ENCODE peak calls at places on chromosomes 5 and 9, in six cellular contexts. M is fibroblast of lung, F is cardiac fibroblast, D is activated B cell treated with CpG ODN at 0.5 μM for 24 hours, L is GM13976, Z is thyroid gland. Q is an unnamed sample.

GRCh38 chr5:125480901-125481300 is 734.5 kb upstream of the ZNF608 start:
- DNase-seq in M (no peak), F (no peak), D (no peak), L (no peak), Z (no peak), Q (no peak)

GRCh38 chr9:93071464-93071863 is 13.0 kb downstream of the SUSD3 start:
- DNase-seq in M (peak), F (peak), D (no peak), L (no peak), Z (no peak), Q (no peak)

GRCh38 chr5:83608122-83608521 is 112.5 kb downstream of the HAPLN1 start:
- DNase-seq in M (peak), F (peak), D (no peak), L (peak), Z (peak), Q (peak)

GRCh38 chr5:15446552-15446951 is 53.4 kb upstream of the FBXL7 start:
- DNase-seq in M (no peak), F (no peak), D (no peak), L (no peak), Z (no peak), Q (no peak)

GRCh38 chr5:28743362-28743761 is 1705.0 kb upstream of the CDH9 start:
- DNase-seq in M (no peak), F (no peak), D (no peak), L (no peak), Z (no peak), Q (no peak)

GRCh38 chr9:18358325-18358724 is 115.6 kb upstream of the ADAMTSL1 start:
- DNase-seq in M (no peak), F (no peak), D (no peak), L (no peak), Z (no peak), Q (no peak)

GRCh38 chr5:33049845-33050244 is 338.7 kb downstream of the NPR3 start:
- DNase-seq in M (peak), F (peak), D (no peak), L (no peak), Z (no peak), Q (no peak)

GRCh38 chr5:145396888-145397287 is 438.3 kb downstream of the PRELID2 start:
- DNase-seq in M (no peak), F (no peak), D (no peak), L (no peak), Z (no peak), Q (no peak)

GRCh38 chr9:131179561-131180219 is 54.3 kb downstream of the NUP214 start:
- DNase-seq in M (peak), F (peak), D (no peak), L (peak), Z (no peak), Q (peak)

GRCh38 chr5:151092750-151093149 is 11.9 kb upstream of the TNIP1 start:
- DNase-seq in M (peak), F (peak), D (no peak), L (no peak), Z (no peak), Q (no peak)

GRCh38 chr9:35195683-35196082 is 33.9 kb downstream of the UNC13B start:
- DNase-seq in M (peak), F (peak), D (no peak), L (no peak), Z (no peak), Q (no peak)

GRCh38 chr9:35198191-35198590 is 36.4 kb downstream of the UNC13B start:
- DNase-seq in M (no peak), F (no peak), D (no peak), L (no peak), Z (no peak), Q (no peak)

GRCh38 chr9:35191105-35191504 is 29.3 kb downstream of the UNC13B start:
- DNase-seq in M (no peak), F (no peak), D (no peak), L (no peak), Z (no peak), Q (no peak)

DNA sequence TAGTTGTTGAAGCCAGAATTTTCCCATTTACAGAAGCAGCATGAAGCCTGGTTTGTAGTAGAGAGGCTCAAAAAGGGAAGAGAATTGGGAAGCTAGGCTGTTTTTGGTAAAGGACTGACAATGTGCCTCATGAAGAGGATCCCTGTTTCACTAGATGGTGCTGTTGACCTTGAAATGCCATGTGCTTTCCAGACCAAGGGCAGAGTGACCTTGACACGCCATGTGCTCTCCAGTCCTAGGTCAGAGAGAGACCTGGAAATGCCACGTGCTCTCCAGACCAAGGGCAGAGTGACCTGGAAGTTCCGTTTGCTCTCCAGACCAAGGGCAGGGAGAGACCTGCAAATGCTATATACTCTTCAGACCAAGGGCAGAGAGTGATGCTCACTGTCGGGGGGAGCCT is 32.0 kb downstream of the UNC13B start:
- DNase-seq in M (peak), F (peak), D (no peak), L (no peak), Z (no peak), Q (no peak)
- TF ChIP-seq CTCF in M (no peak), F (peak), D (no peak), L (no peak), Z (no peak), Q (no peak)

GRCh38 chr9:96176901-96177718 is 124.9 kb downstream of the HSD17B3 start:
- DNase-seq in M (peak), F (no peak), D (no peak), L (no peak), Z (no peak), Q (no peak)
- TF ChIP-seq CTCF in M (no peak), F (no peak), D (no peak), L (no peak), Z (no peak), Q (no peak)

GRCh38 chr9:105264380-105264779 is 19.9 kb downstream of the SLC44A1 start:
- DNase-seq in M (peak), F (no peak), D (no peak), L (no peak), Z (no peak), Q (no peak)

GRCh38 chr9:105270711-105271110 is 26.3 kb downstream of the SLC44A1 start:
- DNase-seq in M (no peak), F (no peak), D (no peak), L (no peak), Z (no peak), Q (no peak)

DNA sequence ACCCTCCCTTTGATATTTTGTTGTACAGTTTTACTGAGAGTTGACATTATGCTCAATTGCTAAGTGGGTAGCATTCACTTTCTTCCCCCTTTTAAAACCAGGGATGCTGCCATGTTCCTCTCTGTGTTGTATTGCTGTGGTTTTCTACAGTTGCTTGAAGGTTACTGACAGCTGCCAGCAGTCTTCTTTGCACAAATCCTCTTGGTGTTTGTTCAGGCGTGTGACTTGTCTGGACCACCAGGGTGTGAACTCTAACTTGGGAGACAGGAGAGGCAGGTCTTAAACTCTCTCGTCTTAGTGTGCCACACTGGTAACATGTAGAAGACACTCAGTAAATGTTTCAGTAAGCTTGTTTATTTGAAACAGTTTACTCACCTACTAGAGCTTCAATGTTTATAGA is 25.1 kb downstream of the SLC44A1 start:
- DNase-seq in M (no peak), F (no peak), D (no peak), L (no peak), Z (no peak), Q (no peak)
- TF ChIP-seq CTCF in M (no peak), F (no peak), D (no peak), L (no peak), Z (no peak), Q (no peak)

GRCh38 chr5:178130576-178131445 is at the start of gene RMND5B:
- DNase-seq in M (peak), F (peak), D (peak), L (peak), Z (peak), Q (peak)
- TF ChIP-seq CTCF in M (no peak), F (no peak), D (no peak), L (no peak), Z (no peak), Q (no peak)

DNA sequence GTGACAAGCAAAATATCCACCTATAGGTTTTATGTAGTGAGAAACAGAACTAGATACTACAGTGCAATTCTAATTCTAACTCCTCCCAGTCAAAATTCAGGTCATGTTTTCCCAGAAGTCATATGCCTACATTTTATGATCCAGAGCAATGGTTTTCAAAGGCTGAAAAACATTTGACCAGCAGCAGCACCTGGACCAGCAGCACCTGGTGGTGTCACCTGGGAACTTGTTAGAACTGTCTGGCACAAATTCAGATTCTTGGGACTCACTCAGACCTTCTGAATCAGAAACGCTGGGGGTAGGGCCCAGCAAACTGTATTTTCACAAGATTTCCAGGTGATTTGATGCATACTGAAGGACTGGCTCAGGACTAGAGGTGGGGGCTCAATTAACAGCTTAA is 367.7 kb upstream of the RFX3 start:
- DNase-seq in M (no peak), F (no peak), D (no peak), L (no peak), Z (peak), Q (no peak)
- TF ChIP-seq CTCF in M (no peak), F (peak), D (no peak), L (no peak), Z (peak), Q (no peak)

GRCh38 chr9:10613413-10613812 is 611 bp upstream of the PTPRD start:
- DNase-seq in M (no peak), F (no peak), D (no peak), L (no peak), Z (no peak), Q (no peak)

GRCh38 chr9:10614201-10614870 is 1.5 kb upstream of the PTPRD start:
- DNase-seq in M (no peak), F (no peak), D (no peak), L (no peak), Z (no peak), Q (no peak)

DNA sequence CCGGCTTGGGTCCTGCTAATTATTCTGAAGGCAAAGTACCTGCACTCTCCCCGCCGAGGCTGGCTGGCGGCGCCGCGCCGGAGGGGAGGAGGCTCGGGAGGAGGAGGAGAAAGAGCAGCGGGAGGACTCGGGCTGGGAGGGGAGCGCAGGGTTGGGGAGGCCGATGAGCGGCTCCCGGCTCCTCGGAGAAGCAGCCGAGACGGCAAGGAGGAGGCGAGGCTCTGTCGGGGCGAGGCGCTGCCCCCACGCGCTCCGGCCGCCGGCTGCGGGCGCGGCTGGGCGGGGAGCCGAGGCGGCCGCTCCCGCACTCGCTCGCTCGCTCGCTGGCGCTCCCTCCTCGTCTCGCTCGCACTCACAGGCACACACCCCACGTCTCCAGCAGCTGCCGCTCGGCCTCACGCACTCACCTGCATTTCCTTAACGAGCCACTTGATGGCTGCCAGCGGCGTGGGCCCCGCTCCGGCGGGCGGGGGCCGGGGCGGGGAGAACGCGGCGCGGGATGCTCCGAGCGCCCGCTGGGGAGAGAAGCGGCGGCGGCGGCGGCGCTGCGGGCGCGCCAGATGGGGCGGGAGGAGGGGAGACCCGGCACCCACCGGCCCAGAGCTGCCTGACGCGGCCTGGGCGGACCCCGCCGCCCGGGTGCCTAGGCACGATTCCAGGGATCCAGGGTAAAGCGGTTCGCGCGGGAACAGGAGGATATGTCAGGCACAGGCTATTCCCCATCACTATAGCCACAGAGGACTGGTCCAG is at the start of gene PTPRD:
- DNase-seq in M (peak), F (peak), D (no peak), L (peak), Z (peak), Q (peak)
- TF ChIP-seq CTCF in M (no peak), F (no peak), D (no peak), L (peak), Z (peak), Q (no peak)

DNA sequence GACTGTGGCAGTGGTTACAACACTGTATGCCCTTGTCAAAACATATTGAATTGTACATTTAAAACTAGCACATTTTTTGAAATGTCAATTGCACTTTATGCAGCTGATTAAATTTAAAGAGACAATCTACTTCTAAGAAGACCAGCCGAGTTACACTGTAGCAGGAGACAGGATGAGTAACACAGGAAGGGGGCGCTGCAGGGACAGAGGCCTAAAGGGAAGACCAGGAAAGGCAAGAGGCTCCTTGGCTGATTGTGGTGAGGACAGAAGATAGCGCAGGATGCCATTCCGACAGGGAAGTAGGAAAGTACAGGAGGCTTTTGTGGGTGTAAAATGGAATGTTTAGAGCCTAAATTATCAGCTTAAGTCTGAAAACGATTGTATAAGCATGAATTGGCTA is 28.2 kb upstream of the PPP2R2B start:
- DNase-seq in M (no peak), F (peak), D (no peak), L (no peak), Z (no peak), Q (no peak)
- TF ChIP-seq CTCF in M (no peak), F (no peak), D (no peak), L (no peak), Z (no peak), Q (no peak)

Q was measured in GM10248.